ENCODE peak calls at places on chromosomes 11 and 22, in four cellular contexts. P is mesendoderm, K is MM.1S, Z is K562. U is an unnamed sample.

GRCh38 chr22:20659258-20659657 is 114.7 kb upstream of the SERPIND1 start:
- DNase-seq in P (no peak), K (no peak), Z (no peak), U (no peak)

GRCh38 chr11:87366346-87366745 is 328.6 kb downstream of the TMEM135 start:
- DNase-seq in P (no peak), K (no peak), Z (no peak), U (no peak)

GRCh38 chr11:3853935-3854659 is 1.4 kb upstream of the STIM1 start:
- DNase-seq in P (no peak), K (peak; percentile 93), Z (peak; percentile 72), U (no peak)

GRCh38 chr22:44574581-44575343 is 76.7 kb upstream of the RTL6 start:
- DNase-seq in P (no peak), K (no peak), Z (no peak), U (no peak)

GRCh38 chr11:3644817-3645235 is at the start of gene ART1:
- DNase-seq in P (no peak), K (peak; percentile 12), Z (peak; percentile 78), U (no peak)

GRCh38 chr22:36367479-36367878 is 20.3 kb downstream of the MYH9 start:
- DNase-seq in P (no peak), K (no peak), Z (no peak), U (no peak)

GRCh38 chr11:113540416-113541330 is 65.5 kb upstream of the DRD2 start:
- DNase-seq in P (peak; percentile 36), K (no peak), Z (no peak), U (peak; percentile 49)

GRCh38 chr11:45254070-45254469 is 32.1 kb downstream of the SYT13 start:
- DNase-seq in P (no peak), K (no peak), Z (no peak), U (no peak)

GRCh38 chr11:118060879-118061278 is 16.0 kb upstream of the TMPRSS4 start:
- DNase-seq in P (no peak), K (no peak), Z (peak; percentile 62), U (no peak)

GRCh38 chr11:130876100-130876499 is 40.2 kb downstream of the SNX19 start:
- DNase-seq in P (peak; percentile 80), K (no peak), Z (no peak), U (no peak)

GRCh38 chr11:68983816-68984215 is 3.0 kb upstream of the MRGPRD start:
- DNase-seq in P (no peak), K (no peak), Z (no peak), U (no peak)

GRCh38 chr11:88175707-88176066 is 444 bp upstream of the RAB38 start:
- DNase-seq in P (peak; percentile 72), K (no peak), Z (peak; percentile 2), U (no peak)

GRCh38 chr11:125625225-125625593 is 246 bp downstream of the CHEK1 start:
- DNase-seq in P (no peak), K (no peak), Z (no peak), U (no peak)

GRCh38 chr22:46064236-46064965 is 85.9 kb upstream of the PPARA start:
- DNase-seq in P (no peak), K (no peak), Z (no peak), U (no peak)

GRCh38 chr11:78208257-78209165 is 19.8 kb downstream of the USP35 start:
- DNase-seq in P (no peak), K (no peak), Z (no peak), U (no peak)

GRCh38 chr22:28882545-28882877 is 861 bp upstream of the ZNRF3 start:
- DNase-seq in P (no peak), K (peak; percentile 23), Z (peak; percentile 66), U (no peak)
- H3K9ac ChIP-seq in P (peak overlapping the region; percentile 68), K (peak overlapping the region; percentile 62), Z (peak overlapping the region; percentile 75), U (peak overlapping the region; percentile 77)

GRCh38 chr22:39514373-39514973 is 5.9 kb upstream of the ATF4 start:
- DNase-seq in P (no peak), K (no peak), Z (no peak), U (no peak)
- H3K9ac ChIP-seq in P (no peak overlapping the region), K (no peak overlapping the region), Z (no peak overlapping the region), U (no peak overlapping the region)

GRCh38 chr11:128476031-128476430 is 111.3 kb downstream of the ETS1 start:
- DNase-seq in P (no peak), K (no peak), Z (peak; percentile 3), U (no peak)
- H3K9ac ChIP-seq in P (no peak overlapping the region), K (no peak overlapping the region), Z (no peak overlapping the region), U (no peak overlapping the region)

GRCh38 chr11:110538154-110538553 is 108.4 kb downstream of the FDX1 start:
- DNase-seq in P (no peak), K (no peak), Z (no peak), U (no peak)
- H3K9ac ChIP-seq in P (no peak overlapping the region), K (no peak overlapping the region), Z (no peak overlapping the region), U (no peak overlapping the region)

DNA sequence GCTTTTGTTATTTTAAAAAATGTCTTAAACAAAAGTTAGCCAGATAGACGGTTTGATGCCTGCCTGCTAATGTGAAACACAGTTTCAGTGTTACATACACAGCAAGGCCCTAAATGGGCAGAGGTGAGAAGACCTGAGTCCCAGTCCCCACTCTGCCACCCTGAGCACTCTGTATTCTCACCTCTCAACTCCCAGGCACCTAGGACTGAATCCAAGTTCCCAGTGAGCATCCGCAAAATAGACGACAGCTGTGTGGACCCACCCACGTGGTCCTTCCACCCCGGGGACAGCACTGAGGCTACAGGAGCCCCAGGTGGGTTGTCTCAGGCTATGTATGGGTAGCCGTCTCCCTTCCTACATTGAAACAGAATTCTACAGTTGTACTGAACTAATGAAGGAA is 111.5 kb downstream of the RPL27A start:
- DNase-seq in P (no peak), K (no peak), Z (no peak), U (no peak)
- H3K9ac ChIP-seq in P (no peak overlapping the region), K (no peak overlapping the region), Z (no peak overlapping the region), U (no peak overlapping the region)

DNA sequence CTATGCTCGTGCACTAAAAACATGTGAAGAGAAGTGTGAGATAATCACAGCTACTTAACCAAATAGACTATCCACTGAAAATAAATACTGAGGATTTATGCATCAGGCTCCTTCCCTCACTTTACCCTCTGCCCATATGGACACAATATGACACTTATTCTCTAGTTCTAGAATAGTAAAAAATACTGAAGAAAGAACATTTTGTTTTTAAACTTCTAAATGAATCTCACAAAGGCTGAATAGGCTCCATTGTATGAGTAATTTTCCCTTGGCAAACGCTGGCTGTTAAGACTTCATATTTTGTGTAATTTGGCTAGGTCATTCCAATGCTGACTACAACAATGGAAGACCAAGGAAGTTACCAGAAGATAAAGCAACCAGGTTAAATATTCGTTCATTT is 9.9 kb downstream of the HPS5 start:
- DNase-seq in P (no peak), K (no peak), Z (no peak), U (no peak)
- H3K9ac ChIP-seq in P (no peak overlapping the region), K (no peak overlapping the region), Z (no peak overlapping the region), U (no peak overlapping the region)

GRCh38 chr11:105611837-105612480 is 2.1 kb downstream of the GRIA4 start:
- DNase-seq in P (peak; percentile 31), K (no peak), Z (no peak), U (peak; percentile 9)
- H3K9ac ChIP-seq in P (no peak overlapping the region), K (no peak overlapping the region), Z (no peak overlapping the region), U (no peak overlapping the region)

GRCh38 chr11:75525433-75526191 is at the start of gene GDPD5:
- DNase-seq in P (peak; percentile 87), K (peak; percentile 72), Z (peak; percentile 93), U (peak; percentile 71)

GRCh38 chr11:75523189-75523588 is 2.6 kb downstream of the GDPD5 start:
- DNase-seq in P (no peak), K (peak; percentile 13), Z (no peak), U (no peak)

GRCh38 chr11:75526192-75526541 is 426 bp upstream of the GDPD5 start:
- DNase-seq in P (peak; percentile 19), K (no peak), Z (no peak), U (no peak)

GRCh38 chr11:75523811-75524401 is 1.8 kb downstream of the GDPD5 start:
- DNase-seq in P (no peak), K (no peak), Z (no peak), U (no peak)

GRCh38 chr11:75524576-75525432 is 937 bp downstream of the GDPD5 start:
- DNase-seq in P (peak; percentile 47), K (no peak), Z (no peak), U (no peak)
- H3K9ac ChIP-seq in P (peak overlapping the region; percentile 81), K (no peak overlapping the region), Z (peak overlapping the region; percentile 57), U (peak overlapping the region; percentile 94)

GRCh38 chr11:122099345-122100045 is 16.5 kb downstream of the BLID start:
- DNase-seq in P (no peak), K (no peak), Z (no peak), U (no peak)

GRCh38 chr11:122098223-122098980 is 17.6 kb downstream of the BLID start:
- DNase-seq in P (no peak), K (no peak), Z (no peak), U (no peak)

GRCh38 chr11:122095950-122096942 is 19.8 kb downstream of the BLID start:
- DNase-seq in P (no peak), K (no peak), Z (no peak), U (no peak)

GRCh38 chr11:122100222-122101080 is 15.6 kb downstream of the BLID start:
- DNase-seq in P (peak; percentile 50), K (no peak), Z (no peak), U (no peak)

DNA sequence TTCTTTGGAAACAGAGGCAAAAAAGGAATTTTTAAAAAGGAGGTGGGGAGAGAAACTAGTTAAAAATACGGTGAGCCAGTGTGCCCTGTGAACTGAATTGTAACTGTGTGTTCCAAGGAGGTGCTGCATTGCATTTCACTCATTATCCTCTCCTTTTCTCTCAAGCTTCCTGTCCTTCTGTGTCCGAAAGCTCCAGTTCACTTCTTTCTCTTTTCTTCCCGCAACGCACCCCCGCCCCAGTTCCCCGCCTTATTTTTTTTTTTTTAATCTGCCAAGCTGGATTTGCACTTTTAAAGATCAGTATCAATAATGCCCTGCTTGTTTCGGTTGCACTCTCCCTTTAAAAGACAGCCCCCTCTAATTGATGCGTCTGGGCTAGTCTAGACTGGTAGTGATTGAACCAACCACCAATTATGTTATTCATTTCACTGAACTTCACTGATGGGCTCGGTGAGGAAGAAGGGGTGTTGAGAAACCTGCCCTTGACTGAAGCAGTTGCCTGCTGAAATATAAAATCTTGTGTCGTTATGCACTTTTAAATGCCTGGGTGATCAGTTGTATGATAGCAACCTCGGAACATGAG is 18.5 kb downstream of the BLID start:
- DNase-seq in P (no peak), K (no peak), Z (no peak), U (no peak)
- H3K9ac ChIP-seq in P (no peak overlapping the region), K (no peak overlapping the region), Z (no peak overlapping the region), U (no peak overlapping the region)

U was measured in NT2/D1.